ENCODE peak calls at places on chromosomes 12 and 14, in seven cellular contexts. One of them, this sample, is unnamed.

GRCh38 chr12:51028126-51028810 is 2.1 kb upstream of the SLC11A2 start:
- DNase-seq in nephron progenitor cell: no peak
- DNase-seq in bronchial epithelial cell: peak
- DNase-seq in AG10803: peak
- DNase-seq in WTC11: no peak
- DNase-seq in tibial artery: peak
- DNase-seq in cardiac muscle cell: peak
- DNase-seq in this sample: peak

GRCh38 chr14:50882932-50883826 is 11.3 kb downstream of the ABHD12B start:
- DNase-seq in nephron progenitor cell: no peak
- DNase-seq in bronchial epithelial cell: peak
- DNase-seq in AG10803: no peak
- DNase-seq in WTC11: no peak
- DNase-seq in tibial artery: no peak
- DNase-seq in cardiac muscle cell: no peak
- DNase-seq in this sample: no peak

GRCh38 chr14:67815573-67816235 is 686 bp downstream of the ZFYVE26 start:
- DNase-seq in nephron progenitor cell: no peak
- DNase-seq in bronchial epithelial cell: peak
- DNase-seq in AG10803: peak
- DNase-seq in WTC11: no peak
- DNase-seq in tibial artery: no peak
- DNase-seq in cardiac muscle cell: peak
- DNase-seq in this sample: peak

GRCh38 chr12:67520611-67521010 is 127.9 kb upstream of the DYRK2 start:
- DNase-seq in nephron progenitor cell: no peak
- DNase-seq in bronchial epithelial cell: no peak
- DNase-seq in AG10803: no peak
- DNase-seq in WTC11: no peak
- DNase-seq in tibial artery: no peak
- DNase-seq in cardiac muscle cell: no peak
- DNase-seq in this sample: no peak

GRCh38 chr12:67367843-67368242 is 98.7 kb downstream of the CAND1 start:
- DNase-seq in nephron progenitor cell: no peak
- DNase-seq in bronchial epithelial cell: no peak
- DNase-seq in AG10803: no peak
- DNase-seq in WTC11: no peak
- DNase-seq in tibial artery: no peak
- DNase-seq in cardiac muscle cell: no peak
- DNase-seq in this sample: no peak

GRCh38 chr12:15192721-15193120 is 28.5 kb downstream of the RERG start:
- DNase-seq in nephron progenitor cell: no peak
- DNase-seq in bronchial epithelial cell: peak
- DNase-seq in AG10803: no peak
- DNase-seq in WTC11: no peak
- DNase-seq in tibial artery: no peak
- DNase-seq in cardiac muscle cell: no peak
- DNase-seq in this sample: no peak

GRCh38 chr14:55847766-55848165 is 267.8 kb downstream of the KTN1 start:
- DNase-seq in nephron progenitor cell: no peak
- DNase-seq in bronchial epithelial cell: peak
- DNase-seq in AG10803: peak
- DNase-seq in WTC11: no peak
- DNase-seq in tibial artery: no peak
- DNase-seq in cardiac muscle cell: no peak
- DNase-seq in this sample: peak

GRCh38 chr12:19138551-19139344 is 9.2 kb downstream of the PLEKHA5 start:
- DNase-seq in nephron progenitor cell: no peak
- DNase-seq in bronchial epithelial cell: peak
- DNase-seq in AG10803: no peak
- DNase-seq in WTC11: no peak
- DNase-seq in tibial artery: no peak
- DNase-seq in cardiac muscle cell: no peak
- DNase-seq in this sample: peak

GRCh38 chr14:103085106-103086091 is 1.4 kb downstream of the LBHD2 start:
- DNase-seq in nephron progenitor cell: no peak
- DNase-seq in bronchial epithelial cell: no peak
- DNase-seq in AG10803: no peak
- DNase-seq in WTC11: peak
- DNase-seq in tibial artery: no peak
- DNase-seq in cardiac muscle cell: no peak
- DNase-seq in this sample: no peak

GRCh38 chr14:53331247-53331646 is 178.1 kb upstream of the DDHD1 start:
- DNase-seq in nephron progenitor cell: no peak
- DNase-seq in bronchial epithelial cell: peak
- DNase-seq in AG10803: peak
- DNase-seq in WTC11: no peak
- DNase-seq in tibial artery: no peak
- DNase-seq in cardiac muscle cell: no peak
- DNase-seq in this sample: peak

GRCh38 chr12:43425361-43425760 is 126.6 kb downstream of the ADAMTS20 start:
- DNase-seq in nephron progenitor cell: no peak
- DNase-seq in bronchial epithelial cell: no peak
- DNase-seq in AG10803: no peak
- DNase-seq in WTC11: no peak
- DNase-seq in tibial artery: no peak
- DNase-seq in cardiac muscle cell: no peak
- DNase-seq in this sample: no peak
- TF ChIP-seq CTCF in nephron progenitor cell: no peak
- TF ChIP-seq CTCF in bronchial epithelial cell: no peak
- TF ChIP-seq CTCF in AG10803: no peak
- TF ChIP-seq CTCF in WTC11: no peak
- TF ChIP-seq CTCF in tibial artery: no peak
- TF ChIP-seq CTCF in cardiac muscle cell: no peak
- TF ChIP-seq CTCF in this sample: no peak

GRCh38 chr14:58258156-58258555 is 13.5 kb downstream of the PSMA3 start:
- DNase-seq in nephron progenitor cell: no peak
- DNase-seq in bronchial epithelial cell: no peak
- DNase-seq in AG10803: no peak
- DNase-seq in WTC11: no peak
- DNase-seq in tibial artery: no peak
- DNase-seq in cardiac muscle cell: no peak
- DNase-seq in this sample: no peak
- TF ChIP-seq CTCF in nephron progenitor cell: no peak
- TF ChIP-seq CTCF in bronchial epithelial cell: no peak
- TF ChIP-seq CTCF in AG10803: no peak
- TF ChIP-seq CTCF in WTC11: no peak
- TF ChIP-seq CTCF in tibial artery: no peak
- TF ChIP-seq CTCF in cardiac muscle cell: no peak
- TF ChIP-seq CTCF in this sample: peak

DNA sequence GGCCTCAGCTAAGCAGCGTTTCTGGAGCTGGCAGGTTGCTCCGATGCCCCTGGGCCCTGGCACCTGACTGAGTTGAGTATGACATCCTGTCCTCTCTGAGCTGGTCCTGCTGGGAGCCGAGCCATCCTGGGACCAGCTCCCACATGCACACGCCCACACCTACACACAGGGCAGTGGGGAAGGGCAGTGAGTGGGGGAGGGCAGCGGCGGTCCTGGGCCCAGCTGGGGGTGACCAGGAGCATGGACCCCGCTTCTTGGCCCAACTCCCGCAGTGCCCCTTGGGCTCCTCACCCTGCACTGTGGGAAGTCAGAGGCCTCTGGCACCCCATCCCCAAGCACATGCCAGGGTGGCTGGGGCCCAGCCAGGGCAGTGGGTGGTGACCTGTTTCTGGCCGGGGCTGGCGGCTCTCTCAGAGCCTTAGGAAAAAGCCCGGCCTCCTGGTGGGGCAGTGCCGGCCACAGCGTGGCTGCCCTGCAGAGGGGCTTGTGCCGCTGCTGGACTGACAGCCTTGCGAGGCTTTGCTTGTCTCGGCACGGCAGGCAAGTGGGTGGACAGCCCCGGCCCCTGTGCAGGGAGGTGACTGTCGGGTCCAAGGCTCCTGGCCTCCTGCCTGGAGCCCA is 5.9 kb upstream of the CRIP2 start:
- DNase-seq in nephron progenitor cell: no peak
- DNase-seq in bronchial epithelial cell: no peak
- DNase-seq in AG10803: no peak
- DNase-seq in WTC11: no peak
- DNase-seq in tibial artery: no peak
- DNase-seq in cardiac muscle cell: no peak
- DNase-seq in this sample: no peak
- TF ChIP-seq CTCF in nephron progenitor cell: no peak
- TF ChIP-seq CTCF in bronchial epithelial cell: no peak
- TF ChIP-seq CTCF in AG10803: no peak
- TF ChIP-seq CTCF in WTC11: no peak
- TF ChIP-seq CTCF in tibial artery: no peak
- TF ChIP-seq CTCF in cardiac muscle cell: no peak
- TF ChIP-seq CTCF in this sample: no peak

GRCh38 chr14:72527591-72527990 is 366.3 kb downstream of the DPF3 start:
- DNase-seq in nephron progenitor cell: no peak
- DNase-seq in bronchial epithelial cell: no peak
- DNase-seq in AG10803: no peak
- DNase-seq in WTC11: no peak
- DNase-seq in tibial artery: no peak
- DNase-seq in cardiac muscle cell: no peak
- DNase-seq in this sample: no peak
- TF ChIP-seq CTCF in nephron progenitor cell: no peak
- TF ChIP-seq CTCF in bronchial epithelial cell: no peak
- TF ChIP-seq CTCF in AG10803: no peak
- TF ChIP-seq CTCF in WTC11: no peak
- TF ChIP-seq CTCF in tibial artery: no peak
- TF ChIP-seq CTCF in cardiac muscle cell: no peak
- TF ChIP-seq CTCF in this sample: no peak

GRCh38 chr12:9372202-9372601 is 164.0 kb upstream of the PZP start:
- DNase-seq in nephron progenitor cell: no peak
- DNase-seq in bronchial epithelial cell: peak
- DNase-seq in AG10803: peak
- DNase-seq in WTC11: no peak
- DNase-seq in tibial artery: no peak
- DNase-seq in cardiac muscle cell: no peak
- DNase-seq in this sample: no peak
- TF ChIP-seq CTCF in nephron progenitor cell: no peak
- TF ChIP-seq CTCF in bronchial epithelial cell: peak
- TF ChIP-seq CTCF in AG10803: peak
- TF ChIP-seq CTCF in WTC11: no peak
- TF ChIP-seq CTCF in tibial artery: no peak
- TF ChIP-seq CTCF in cardiac muscle cell: peak
- TF ChIP-seq CTCF in this sample: peak

GRCh38 chr12:56161677-56162351 is 3.7 kb downstream of the MYL6 start:
- DNase-seq in nephron progenitor cell: no peak
- DNase-seq in bronchial epithelial cell: no peak
- DNase-seq in AG10803: no peak
- DNase-seq in WTC11: no peak
- DNase-seq in tibial artery: no peak
- DNase-seq in cardiac muscle cell: peak
- DNase-seq in this sample: no peak

GRCh38 chr12:56163533-56164344 is 5.6 kb downstream of the MYL6 start:
- DNase-seq in nephron progenitor cell: no peak
- DNase-seq in bronchial epithelial cell: no peak
- DNase-seq in AG10803: no peak
- DNase-seq in WTC11: no peak
- DNase-seq in tibial artery: no peak
- DNase-seq in cardiac muscle cell: peak
- DNase-seq in this sample: no peak

GRCh38 chr12:56165369-56165768 is 7.2 kb downstream of the MYL6 start:
- DNase-seq in nephron progenitor cell: no peak
- DNase-seq in bronchial epithelial cell: no peak
- DNase-seq in AG10803: peak
- DNase-seq in WTC11: no peak
- DNase-seq in tibial artery: no peak
- DNase-seq in cardiac muscle cell: no peak
- DNase-seq in this sample: no peak

GRCh38 chr12:56162468-56163290 is 4.5 kb downstream of the MYL6 start:
- DNase-seq in nephron progenitor cell: no peak
- DNase-seq in bronchial epithelial cell: no peak
- DNase-seq in AG10803: no peak
- DNase-seq in WTC11: no peak
- DNase-seq in tibial artery: no peak
- DNase-seq in cardiac muscle cell: peak
- DNase-seq in this sample: no peak

GRCh38 chr12:56164345-56164729 is 6.2 kb downstream of the MYL6 start:
- DNase-seq in nephron progenitor cell: no peak
- DNase-seq in bronchial epithelial cell: no peak
- DNase-seq in AG10803: no peak
- DNase-seq in WTC11: no peak
- DNase-seq in tibial artery: no peak
- DNase-seq in cardiac muscle cell: no peak
- DNase-seq in this sample: no peak
- TF ChIP-seq CTCF in nephron progenitor cell: no peak
- TF ChIP-seq CTCF in bronchial epithelial cell: no peak
- TF ChIP-seq CTCF in AG10803: no peak
- TF ChIP-seq CTCF in WTC11: no peak
- TF ChIP-seq CTCF in tibial artery: no peak
- TF ChIP-seq CTCF in cardiac muscle cell: no peak
- TF ChIP-seq CTCF in this sample: no peak

GRCh38 chr12:131057211-131057721 is 103.6 kb downstream of the ADGRD1 start:
- DNase-seq in nephron progenitor cell: no peak
- DNase-seq in bronchial epithelial cell: no peak
- DNase-seq in AG10803: no peak
- DNase-seq in WTC11: no peak
- DNase-seq in tibial artery: peak
- DNase-seq in cardiac muscle cell: no peak
- DNase-seq in this sample: no peak

GRCh38 chr12:131057722-131058515 is 104.2 kb downstream of the ADGRD1 start:
- DNase-seq in nephron progenitor cell: no peak
- DNase-seq in bronchial epithelial cell: no peak
- DNase-seq in AG10803: no peak
- DNase-seq in WTC11: no peak
- DNase-seq in tibial artery: peak
- DNase-seq in cardiac muscle cell: no peak
- DNase-seq in this sample: no peak

GRCh38 chr12:131055093-131055465 is 101.4 kb downstream of the ADGRD1 start:
- DNase-seq in nephron progenitor cell: no peak
- DNase-seq in bronchial epithelial cell: no peak
- DNase-seq in AG10803: no peak
- DNase-seq in WTC11: no peak
- DNase-seq in tibial artery: no peak
- DNase-seq in cardiac muscle cell: no peak
- DNase-seq in this sample: no peak

GRCh38 chr12:131055596-131056233 is 102.0 kb downstream of the ADGRD1 start:
- DNase-seq in nephron progenitor cell: no peak
- DNase-seq in bronchial epithelial cell: no peak
- DNase-seq in AG10803: no peak
- DNase-seq in WTC11: no peak
- DNase-seq in tibial artery: no peak
- DNase-seq in cardiac muscle cell: no peak
- DNase-seq in this sample: no peak

DNA sequence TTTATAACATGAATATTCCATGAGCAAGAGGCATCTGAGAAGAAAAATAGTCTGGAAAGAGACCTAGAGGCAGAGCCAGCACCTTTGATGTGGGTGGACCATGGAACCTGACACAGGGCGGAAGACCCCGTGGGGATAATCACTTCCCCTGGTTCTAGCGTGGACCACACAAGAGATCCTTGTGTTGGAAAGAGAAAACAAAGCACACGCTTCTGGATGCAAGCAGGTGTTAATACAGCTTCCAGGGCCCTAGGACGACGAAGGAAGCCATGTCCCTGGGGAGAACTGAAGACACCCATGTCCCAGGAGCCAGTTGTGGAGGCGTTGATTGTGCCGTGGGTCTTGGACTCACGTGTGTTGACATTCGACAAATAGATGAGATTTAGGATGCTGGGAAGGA is 102.9 kb downstream of the ADGRD1 start:
- DNase-seq in nephron progenitor cell: no peak
- DNase-seq in bronchial epithelial cell: no peak
- DNase-seq in AG10803: no peak
- DNase-seq in WTC11: no peak
- DNase-seq in tibial artery: no peak
- DNase-seq in cardiac muscle cell: no peak
- DNase-seq in this sample: no peak
- TF ChIP-seq CTCF in nephron progenitor cell: no peak
- TF ChIP-seq CTCF in bronchial epithelial cell: no peak
- TF ChIP-seq CTCF in AG10803: no peak
- TF ChIP-seq CTCF in WTC11: no peak
- TF ChIP-seq CTCF in tibial artery: no peak
- TF ChIP-seq CTCF in cardiac muscle cell: no peak
- TF ChIP-seq CTCF in this sample: no peak